ENCODE peak calls at places on chromosomes 11 and 22, in four cellular contexts. One of them, this sample, is unnamed.

GRCh38 chr11:86515297-86516094 is 140.8 kb downstream of the CCDC81 start:
- DNase-seq in HepG2: no peak
- DNase-seq in SK-N-SH: peak; percentile 43
- DNase-seq in K562: no peak
- DNase-seq in this sample: no peak

GRCh38 chr11:32333335-32333991 is 101.9 kb downstream of the WT1 start:
- DNase-seq in SK-N-SH: peak; percentile 56
- DNase-seq in K562: no peak
- DNase-seq in HepG2: no peak
- DNase-seq in this sample: no peak

GRCh38 chr11:116207349-116207748 is 565.4 kb downstream of the BUD13 start:
- DNase-seq in HepG2: no peak
- DNase-seq in K562: no peak
- DNase-seq in SK-N-SH: peak; percentile 61
- DNase-seq in this sample: no peak

GRCh38 chr22:28978158-28978557 is 83.5 kb downstream of the C22orf31 start:
- DNase-seq in SK-N-SH: no peak
- DNase-seq in K562: no peak
- DNase-seq in HepG2: no peak
- DNase-seq in this sample: peak; percentile 40

GRCh38 chr11:94010136-94010535 is 11.0 kb upstream of the HEPHL1 start:
- DNase-seq in K562: no peak
- DNase-seq in HepG2: no peak
- DNase-seq in SK-N-SH: no peak
- DNase-seq in this sample: no peak

GRCh38 chr11:44716256-44716655 is 10.5 kb upstream of the TSPAN18 start:
- DNase-seq in K562: no peak
- DNase-seq in HepG2: no peak
- DNase-seq in SK-N-SH: no peak
- DNase-seq in this sample: no peak

GRCh38 chr11:73334244-73335203 is 26.4 kb downstream of the ARHGEF17 start:
- DNase-seq in SK-N-SH: peak; percentile 83
- DNase-seq in HepG2: peak; percentile 45
- DNase-seq in K562: peak; percentile 71
- DNase-seq in this sample: peak; percentile 15

GRCh38 chr11:97290444-97291041 is 900.7 kb downstream of the JRKL start:
- DNase-seq in HepG2: no peak
- DNase-seq in K562: no peak
- DNase-seq in SK-N-SH: no peak
- DNase-seq in this sample: no peak

GRCh38 chr11:102846292-102846691 is 2.9 kb upstream of the MMP3 start:
- DNase-seq in SK-N-SH: no peak
- DNase-seq in HepG2: no peak
- DNase-seq in K562: no peak
- DNase-seq in this sample: no peak

GRCh38 chr11:125925247-125925740 is 20.6 kb upstream of the VSIG10L2 start:
- DNase-seq in HepG2: peak; percentile 79
- DNase-seq in K562: no peak
- DNase-seq in SK-N-SH: no peak
- DNase-seq in this sample: no peak

GRCh38 chr11:8237453-8237852 is 26.2 kb downstream of the LMO1 start:
- DNase-seq in K562: no peak
- DNase-seq in HepG2: no peak
- DNase-seq in SK-N-SH: no peak
- DNase-seq in this sample: no peak

GRCh38 chr11:68750197-68750987 is 928 bp downstream of the TESMIN start:
- DNase-seq in SK-N-SH: no peak
- DNase-seq in K562: peak; percentile 36
- DNase-seq in HepG2: no peak
- DNase-seq in this sample: no peak

GRCh38 chr22:41364955-41365354 is 16.8 kb upstream of the TEF start:
- DNase-seq in HepG2: no peak
- DNase-seq in SK-N-SH: no peak
- DNase-seq in K562: no peak
- DNase-seq in this sample: no peak

DNA sequence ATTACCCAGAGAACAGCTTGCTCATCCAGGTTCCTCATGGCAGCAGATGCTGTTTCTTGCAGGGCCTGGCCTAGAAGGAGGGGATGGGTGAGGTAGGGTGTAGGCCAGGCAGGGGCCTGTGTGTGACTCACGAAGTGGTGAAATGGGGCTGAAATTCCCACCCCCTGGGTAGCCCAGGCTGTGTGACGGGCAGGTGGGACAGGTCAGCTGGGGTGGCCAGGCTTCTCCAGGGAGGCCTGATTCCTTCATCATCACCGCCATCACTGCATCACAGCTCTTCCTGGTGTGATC is 83.2 kb downstream of the CACNA1I start:
- DNase-seq in SK-N-SH: no peak
- DNase-seq in HepG2: no peak
- DNase-seq in K562: no peak
- DNase-seq in this sample: no peak
- TF ChIP-seq ELF1 in SK-N-SH: no peak
- TF ChIP-seq ELF1 in HepG2: no peak
- TF ChIP-seq ELF1 in K562: no peak
- TF ChIP-seq ELF1 in this sample: no peak

GRCh38 chr22:46917702-46918101 is 155.3 kb downstream of the TBC1D22A start:
- DNase-seq in K562: no peak
- DNase-seq in SK-N-SH: no peak
- DNase-seq in HepG2: no peak
- DNase-seq in this sample: no peak
- TF ChIP-seq ELF1 in K562: no peak
- TF ChIP-seq ELF1 in SK-N-SH: no peak
- TF ChIP-seq ELF1 in HepG2: no peak
- TF ChIP-seq ELF1 in this sample: no peak

DNA sequence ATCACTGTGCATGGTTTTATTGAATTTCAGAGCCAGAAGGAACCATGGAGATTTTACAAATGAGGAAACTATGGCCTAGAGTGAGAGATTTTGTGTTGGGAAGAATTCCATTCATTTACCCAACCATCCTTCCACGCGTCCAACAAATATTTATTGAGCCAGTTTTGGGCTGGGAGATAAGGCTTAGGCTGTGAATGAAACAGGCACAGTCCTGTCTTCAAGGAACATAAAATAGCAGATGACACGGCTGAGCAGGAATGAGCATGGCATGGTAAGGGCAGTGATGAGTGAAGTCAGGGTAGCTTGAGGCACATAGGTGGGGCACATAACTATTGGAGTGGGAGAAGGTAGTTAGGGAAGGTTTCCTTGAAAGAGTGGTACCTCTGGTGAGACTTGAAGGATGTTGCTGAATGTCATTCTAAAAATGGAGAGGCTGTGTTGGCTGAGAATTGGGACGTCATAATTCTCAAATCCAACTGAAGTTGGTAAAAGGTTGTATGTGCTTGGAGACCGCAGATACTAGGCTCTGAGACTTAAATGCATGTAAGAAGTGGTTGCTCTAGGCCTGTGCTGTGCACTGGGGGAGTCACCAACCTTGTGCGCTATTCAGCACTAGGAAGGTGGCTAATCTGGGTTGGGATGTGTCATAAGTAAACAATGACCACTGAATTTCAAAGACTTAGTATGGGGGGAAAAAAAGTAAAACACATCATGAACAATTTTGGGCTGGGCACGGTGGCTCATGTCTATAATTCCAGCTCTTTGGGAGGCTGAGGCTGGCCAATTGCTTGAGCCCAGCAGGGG is 51.8 kb downstream of the TEAD1 start:
- DNase-seq in SK-N-SH: no peak
- DNase-seq in HepG2: no peak
- DNase-seq in K562: no peak
- DNase-seq in this sample: peak; percentile 48
- TF ChIP-seq ELF1 in SK-N-SH: no peak
- TF ChIP-seq ELF1 in HepG2: no peak
- TF ChIP-seq ELF1 in K562: no peak
- TF ChIP-seq ELF1 in this sample: no peak

DNA sequence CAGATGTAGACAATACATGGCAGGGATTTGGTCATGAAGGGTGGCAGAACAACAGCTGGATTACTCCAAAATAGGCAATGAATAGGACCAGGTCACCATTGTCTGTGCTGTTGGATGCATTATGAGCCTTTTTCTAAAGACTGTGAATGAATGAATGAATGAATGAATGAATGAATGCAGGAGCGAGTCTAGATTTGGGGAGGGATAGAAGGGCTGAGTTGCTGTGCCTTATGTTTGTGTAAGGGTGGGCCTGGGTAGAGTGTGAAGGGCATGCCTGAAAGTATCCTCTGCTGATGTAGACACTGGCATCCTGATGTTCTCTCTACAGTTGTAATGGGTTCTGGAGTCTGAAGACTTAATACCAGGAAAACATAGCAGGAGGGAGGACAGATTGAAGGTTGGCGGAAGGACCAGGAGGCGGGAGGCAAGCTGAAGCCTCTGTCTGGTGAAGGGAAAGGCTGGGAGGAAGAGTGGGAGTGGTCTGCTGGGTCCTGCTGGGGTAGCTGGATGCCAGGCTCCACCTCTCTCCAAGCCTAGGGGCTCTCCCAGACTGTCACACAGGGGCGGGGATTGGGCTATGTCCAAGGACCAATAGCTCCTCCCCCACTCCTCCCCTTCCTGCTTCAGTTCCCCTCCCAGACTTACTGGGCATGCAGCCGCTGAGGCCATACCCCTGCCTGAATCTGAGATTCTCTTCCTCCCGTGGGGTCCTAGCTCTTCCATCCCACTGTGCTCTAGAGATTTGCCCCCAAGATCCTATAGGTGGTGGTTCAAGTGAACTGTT is 4.8 kb downstream of the TRIM3 start:
- DNase-seq in K562: peak; percentile 89
- DNase-seq in SK-N-SH: peak; percentile 97
- DNase-seq in HepG2: peak; percentile 57
- DNase-seq in this sample: peak; percentile 60
- TF ChIP-seq ELF1 in K562: no peak
- TF ChIP-seq ELF1 in SK-N-SH: no peak
- TF ChIP-seq ELF1 in HepG2: no peak
- TF ChIP-seq ELF1 in this sample: no peak

DNA sequence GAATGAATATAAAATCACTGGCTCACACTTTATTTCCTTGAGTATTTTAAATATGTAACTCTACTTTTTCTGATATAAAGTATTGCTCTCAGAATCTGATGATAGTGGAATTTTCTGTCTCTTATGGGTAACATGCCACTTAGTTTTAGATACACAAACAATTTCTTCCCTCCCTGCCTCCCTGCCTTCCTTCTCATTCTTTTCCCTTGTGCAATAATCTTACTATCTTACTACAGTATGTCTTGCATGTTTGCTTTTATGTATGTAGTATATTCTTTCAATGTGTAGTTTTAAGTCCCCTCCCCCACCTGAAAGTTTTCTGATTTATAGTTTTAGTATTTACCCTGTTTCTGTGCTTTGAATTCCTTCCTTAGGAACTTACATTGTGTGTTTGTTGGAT is 48.4 kb downstream of the INSC start:
- DNase-seq in HepG2: no peak
- DNase-seq in K562: no peak
- DNase-seq in SK-N-SH: no peak
- DNase-seq in this sample: no peak
- TF ChIP-seq ELF1 in HepG2: no peak
- TF ChIP-seq ELF1 in K562: no peak
- TF ChIP-seq ELF1 in SK-N-SH: no peak
- TF ChIP-seq ELF1 in this sample: no peak

DNA sequence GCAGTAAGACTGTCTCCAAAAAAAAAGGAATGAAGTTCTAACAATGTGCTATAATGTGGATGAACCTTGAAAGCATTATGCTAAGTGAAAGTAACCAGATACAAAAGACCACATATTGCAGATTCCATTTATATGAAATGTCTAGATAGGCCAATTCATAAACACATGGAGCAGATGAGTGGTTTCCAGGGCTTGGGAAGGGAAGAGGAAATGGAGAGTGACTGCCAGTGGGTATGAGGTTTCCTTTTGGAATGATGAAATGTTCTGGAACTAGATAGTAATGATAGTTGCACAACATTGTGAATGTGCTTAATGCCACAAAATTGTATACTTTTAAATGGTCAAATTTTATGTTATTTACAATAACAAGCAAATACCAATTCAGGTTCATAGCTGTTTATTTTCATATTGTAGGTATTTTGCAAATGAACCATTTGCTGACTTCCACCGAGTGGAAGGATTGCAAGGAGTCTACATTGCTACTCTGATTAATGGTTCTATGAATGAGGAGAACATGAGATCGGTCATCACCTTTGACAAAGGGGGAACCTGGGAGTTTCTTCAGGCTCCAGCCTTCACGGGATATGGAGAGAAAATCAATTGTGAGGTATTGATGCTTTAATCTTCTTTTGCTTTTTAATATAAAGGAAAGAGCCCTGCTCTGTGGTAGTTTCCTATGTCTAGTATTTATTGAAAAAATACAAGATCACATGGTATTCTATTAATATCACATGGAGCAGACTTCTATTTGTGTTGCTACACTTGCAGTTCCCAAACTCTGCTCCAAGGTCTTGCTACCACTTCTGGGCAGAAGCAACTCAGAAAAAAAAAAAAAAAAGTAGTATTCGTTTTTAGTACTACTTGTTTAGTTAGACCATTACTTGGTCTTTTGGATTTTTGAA is 67.7 kb upstream of the SORL1-AS1 start:
- DNase-seq in K562: no peak
- DNase-seq in HepG2: no peak
- DNase-seq in SK-N-SH: no peak
- DNase-seq in this sample: no peak
- TF ChIP-seq ELF1 in K562: no peak
- TF ChIP-seq ELF1 in HepG2: no peak
- TF ChIP-seq ELF1 in SK-N-SH: no peak
- TF ChIP-seq ELF1 in this sample: no peak

GRCh38 chr11:20057055-20057943 is 103.0 kb downstream of the DBX1 start:
- DNase-seq in SK-N-SH: peak; percentile 60
- DNase-seq in K562: no peak
- DNase-seq in HepG2: no peak
- DNase-seq in this sample: no peak
- TF ChIP-seq ELF1 in SK-N-SH: no peak
- TF ChIP-seq ELF1 in K562: no peak
- TF ChIP-seq ELF1 in HepG2: no peak
- TF ChIP-seq ELF1 in this sample: no peak

This sample was measured in HCT116.